ENCODE peak calls at places on chromosomes 11 and 22, in four cellular contexts. X is CD4-positive, alpha-beta T cell; J is B cell; N is mesothelial cell of epicardium. Z is an unnamed sample.

GRCh38 chr22:33018232-33018864 is 39.8 kb downstream of the SYN3 start:
- DNase-seq in X (no peak), J (peak; percentile 74), N (peak; percentile 77), Z (peak; percentile 64)

GRCh38 chr11:88320149-88320559 is 17.4 kb downstream of the CTSC start:
- DNase-seq in X (no peak), J (no peak), N (no peak), Z (no peak)

GRCh38 chr22:40055143-40055926 is 60.6 kb downstream of the FAM83F start:
- DNase-seq in X (no peak), J (no peak), N (no peak), Z (peak; percentile 38)

GRCh38 chr11:72683782-72684200 is 9.6 kb upstream of the PDE2A start:
- DNase-seq in X (peak; percentile 63), J (peak; percentile 86), N (peak; percentile 85), Z (peak; percentile 85)

GRCh38 chr11:108635106-108635505 is 29.8 kb upstream of the DDX10 start:
- DNase-seq in X (no peak), J (no peak), N (no peak), Z (no peak)

GRCh38 chr11:63592975-63593395 is 21.2 kb downstream of the PLAAT3 start:
- DNase-seq in X (no peak), J (no peak), N (no peak), Z (no peak)

GRCh38 chr11:13038366-13038765 is 29.2 kb downstream of the RASSF10 start:
- DNase-seq in X (no peak), J (no peak), N (no peak), Z (no peak)

GRCh38 chr11:66012946-66013761 is 1.3 kb downstream of the CST6 start:
- DNase-seq in X (no peak), J (peak; percentile 46), N (no peak), Z (no peak)

GRCh38 chr11:72831521-72832300 is 17.5 kb downstream of the ATG16L2 start:
- DNase-seq in X (peak; percentile 52), J (no peak), N (peak; percentile 84), Z (no peak)

GRCh38 chr11:9745411-9746211 is 81.7 kb downstream of the SWAP70 start:
- DNase-seq in X (no peak), J (no peak), N (no peak), Z (no peak)

GRCh38 chr11:1916132-1916985 is 3.1 kb upstream of the TNNT3 start:
- DNase-seq in X (no peak), J (peak; percentile 37), N (no peak), Z (no peak)

GRCh38 chr22:44782286-44782830 is 30.0 kb downstream of the ARHGAP8 start:
- DNase-seq in X (no peak), J (no peak), N (no peak), Z (no peak)

GRCh38 chr22:44764373-44764772 is 12.0 kb downstream of the ARHGAP8 start:
- DNase-seq in X (no peak), J (no peak), N (no peak), Z (no peak)

GRCh38 chr22:31093090-31093850 is 12.2 kb downstream of the SMTN start:
- DNase-seq in X (no peak), J (peak; percentile 38), N (no peak), Z (no peak)

GRCh38 chr11:8839957-8840945 is 70.7 kb upstream of the AKIP1 start:
- DNase-seq in X (no peak), J (no peak), N (no peak), Z (peak; percentile 39)

GRCh38 chr22:46433318-46433717 is 97.8 kb downstream of the TRMU start:
- DNase-seq in X (no peak), J (peak; percentile 70), N (no peak), Z (peak; percentile 54)

GRCh38 chr11:112817376-112817775 is 143.8 kb upstream of the NCAM1 start:
- DNase-seq in X (no peak), J (no peak), N (no peak), Z (no peak)

GRCh38 chr11:35105319-35106063 is 33.5 kb upstream of the CD44 start:
- DNase-seq in X (no peak), J (no peak), N (no peak), Z (no peak)

GRCh38 chr22:49152146-49152929 is 675.3 kb downstream of the BRD1 start:
- DNase-seq in X (no peak), J (no peak), N (no peak), Z (no peak)

GRCh38 chr11:71525188-71525937 is 1.7 kb upstream of the KRTAP5-7 start:
- DNase-seq in X (no peak), J (no peak), N (no peak), Z (no peak)

GRCh38 chr22:32619614-32620426 is 145.2 kb downstream of the FBXO7 start:
- DNase-seq in X (no peak), J (no peak), N (no peak), Z (no peak)

GRCh38 chr11:64207247-64208085 is 945 bp downstream of the FERMT3 start:
- DNase-seq in X (peak; percentile 66), J (peak; percentile 90), N (no peak), Z (peak; percentile 91)

GRCh38 chr22:42676059-42676607 is 26.9 kb upstream of the CYB5R3 start:
- DNase-seq in X (no peak), J (no peak), N (no peak), Z (no peak)

GRCh38 chr22:50609599-50609998 is 9.0 kb downstream of the MAPK8IP2 start:
- DNase-seq in X (no peak), J (no peak), N (no peak), Z (no peak)

GRCh38 chr11:119410501-119410900 is 12.5 kb downstream of the THY1 start:
- DNase-seq in X (no peak), J (no peak), N (no peak), Z (no peak)

GRCh38 chr11:7525424-7525823 is 11.6 kb downstream of the PPFIBP2 start:
- DNase-seq in X (no peak), J (no peak), N (no peak), Z (no peak)

Z was measured in GM10248.